ENCODE peak calls at places on chromosome 10, in eight cellular contexts. D is HepG2, J is HCT116, H is SK-N-SH, A is endothelial cell of umbilical vein, L is K562, X is H1, O is GM12878. N is an unnamed sample.

GRCh38 chr10:83983578-83984255 is 155.6 kb upstream of the GHITM start:
- DNase-seq in L (peak), X (no peak), O (no peak), A (peak), D (peak), H (no peak), J (peak), N (peak)

GRCh38 chr10:25017247-25017590 is 807 bp downstream of the THNSL1 start:
- DNase-seq in O (peak), H (peak), A (no peak), L (no peak), J (no peak), X (no peak), D (no peak), N (peak)

GRCh38 chr10:102154466-102155116 is 2.4 kb downstream of the NOLC1 start:
- DNase-seq in X (no peak), A (no peak), O (no peak), L (no peak), D (no peak), J (no peak), H (no peak), N (no peak)

GRCh38 chr10:69681436-69681835 is 51.4 kb downstream of the FAM241B start:
- DNase-seq in J (no peak), D (no peak), H (no peak), X (no peak), A (no peak), L (no peak), O (no peak), N (no peak)

GRCh38 chr10:96642973-96643372 is 56.2 kb upstream of the TM9SF3 start:
- DNase-seq in X (peak), L (peak), O (no peak), A (no peak), J (peak), H (peak), D (peak), N (peak)

GRCh38 chr10:18140149-18140956 is at the start of gene CACNB2:
- DNase-seq in O (no peak), H (peak), D (peak), L (no peak), J (no peak), X (peak), A (no peak), N (peak)

GRCh38 chr10:62414359-62414758 is 40.2 kb downstream of the ZNF365 start:
- DNase-seq in D (no peak), A (no peak), J (no peak), L (no peak), H (no peak), O (no peak), X (no peak), N (peak)

GRCh38 chr10:110863956-110864355 is 7.8 kb upstream of the PDCD4 start:
- DNase-seq in D (no peak), A (no peak), O (no peak), J (no peak), L (no peak), H (no peak), X (no peak), N (no peak)

GRCh38 chr10:63544418-63544817 is 23.2 kb downstream of the REEP3 start:
- DNase-seq in H (no peak), L (no peak), A (no peak), J (no peak), D (no peak), O (no peak), X (no peak), N (no peak)

GRCh38 chr10:100826983-100827818 is 81.8 kb downstream of the PAX2 start:
- DNase-seq in O (no peak), D (no peak), J (peak), X (peak), L (no peak), A (no peak), H (peak), N (peak)

GRCh38 chr10:1217661-1218060 is 161.5 kb downstream of the WDR37 start:
- DNase-seq in D (no peak), H (no peak), A (no peak), J (no peak), X (no peak), O (no peak), L (no peak), N (no peak)

GRCh38 chr10:72272689-72273409 is 875 bp upstream of the DDIT4 start:
- DNase-seq in H (peak), D (peak), O (no peak), X (peak), A (peak), L (peak), J (peak), N (peak)

GRCh38 chr10:113337142-113337541 is 215.7 kb upstream of the HABP2 start:
- DNase-seq in X (no peak), L (no peak), J (no peak), A (no peak), D (no peak), O (no peak), H (no peak), N (no peak)

GRCh38 chr10:5566606-5567005 is 41.8 kb downstream of the CALML3 start:
- DNase-seq in A (no peak), O (no peak), H (no peak), D (no peak), L (peak), J (no peak), X (no peak), N (no peak)

GRCh38 chr10:110641256-110641655 is 2.9 kb upstream of the RBM20 start:
- DNase-seq in X (no peak), A (no peak), J (peak), H (peak), L (peak), D (peak), O (no peak), N (peak)

GRCh38 chr10:130470973-130471372 is 334.8 kb downstream of the GLRX3 start:
- DNase-seq in J (no peak), O (no peak), X (no peak), A (no peak), H (no peak), D (no peak), L (no peak), N (no peak)

GRCh38 chr10:103295391-103296044 is 18.6 kb downstream of the INA start:
- DNase-seq in O (no peak), H (no peak), A (no peak), X (no peak), J (no peak), L (no peak), D (no peak), N (no peak)

GRCh38 chr10:19952103-19952502 is 135.9 kb downstream of the PLXDC2 start:
- DNase-seq in O (no peak), D (no peak), H (no peak), X (no peak), J (no peak), A (no peak), L (no peak), N (no peak)

GRCh38 chr10:12042409-12042796 is 206 bp downstream of the UPF2 start:
- DNase-seq in J (no peak), X (no peak), O (no peak), D (no peak), A (no peak), H (no peak), L (peak), N (peak)

GRCh38 chr10:24872049-24872789 is 80.2 kb downstream of the PRTFDC1 start:
- DNase-seq in D (no peak), A (no peak), J (no peak), O (no peak), L (no peak), H (peak), X (no peak), N (no peak)

GRCh38 chr10:32961892-32962369 is 3.9 kb upstream of the ITGB1 start:
- DNase-seq in A (peak), O (no peak), X (no peak), J (peak), L (no peak), H (no peak), D (peak), N (peak)

GRCh38 chr10:32962541-32962940 is 4.5 kb upstream of the ITGB1 start:
- DNase-seq in D (no peak), J (no peak), X (no peak), O (no peak), H (no peak), L (no peak), A (no peak), N (no peak)

GRCh38 chr10:32960022-32960421 is 2.0 kb upstream of the ITGB1 start:
- DNase-seq in X (no peak), A (peak), L (no peak), O (no peak), D (no peak), J (no peak), H (no peak), N (no peak)

GRCh38 chr10:32963102-32963501 is 5.1 kb upstream of the ITGB1 start:
- DNase-seq in A (peak), H (no peak), L (no peak), X (no peak), O (no peak), D (no peak), J (no peak), N (no peak)

GRCh38 chr10:32961343-32961891 is 3.4 kb upstream of the ITGB1 start:
- DNase-seq in J (no peak), H (no peak), A (no peak), O (no peak), X (no peak), D (no peak), L (no peak), N (no peak)
- H2AFZ ChIP-seq in J (no peak), H (no peak), A (no peak), O (no peak), X (no peak), D (no peak), L (peak), N (no peak)

GRCh38 chr10:79927111-79927828 is 21.6 kb downstream of the SFTPD start:
- DNase-seq in J (no peak), X (no peak), O (no peak), D (peak), A (no peak), L (peak), H (peak), N (no peak)
- TF ChIP-seq POLR2AphosphoS5 in J (no peak), X (no peak), O (no peak), D (no peak), A (no peak), L (no peak), H (no peak), N (no peak)

GRCh38 chr10:34437897-34438296 is 377.2 kb downstream of the PARD3 start:
- DNase-seq in J (no peak), X (no peak), A (no peak), L (no peak), O (no peak), H (no peak), D (no peak), N (no peak)
- H2AFZ ChIP-seq in J (no peak), X (no peak), A (no peak), L (no peak), O (no peak), H (no peak), D (no peak), N (no peak)

GRCh38 chr10:128852449-128852848 is 614.6 kb upstream of the MGMT start:
- DNase-seq in X (peak), J (no peak), O (no peak), D (no peak), A (no peak), L (no peak), H (no peak), N (no peak)

GRCh38 chr10:128852902-128853301 is 614.1 kb upstream of the MGMT start:
- DNase-seq in D (no peak), H (no peak), A (no peak), X (peak), L (no peak), O (no peak), J (no peak), N (no peak)

GRCh38 chr10:128855656-128856428 is 611.2 kb upstream of the MGMT start:
- DNase-seq in H (no peak), D (no peak), A (no peak), X (peak), O (no peak), L (no peak), J (no peak), N (no peak)

GRCh38 chr10:128853537-128853936 is 613.5 kb upstream of the MGMT start:
- DNase-seq in J (no peak), O (no peak), L (no peak), A (no peak), D (no peak), H (no peak), X (peak), N (no peak)

DNA sequence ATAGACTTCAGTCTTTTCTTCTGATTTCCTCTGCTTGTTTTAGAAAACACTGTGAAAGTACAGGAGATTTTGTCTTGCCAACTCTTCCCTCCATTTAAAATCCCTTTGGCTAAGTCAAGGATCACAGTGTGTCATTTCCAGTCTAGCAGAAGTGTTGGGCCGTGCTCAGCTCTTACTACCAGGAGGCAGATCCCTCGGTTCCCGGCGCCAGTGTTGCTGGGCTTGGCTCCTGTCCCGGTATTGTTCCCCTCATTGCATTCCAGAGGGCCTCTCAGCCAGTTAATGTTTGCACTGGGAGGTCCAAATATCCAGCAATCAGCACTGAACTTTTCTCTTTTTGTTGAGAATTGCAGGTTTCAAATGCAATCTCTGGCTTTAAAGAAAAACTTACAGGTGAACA is 612.1 kb upstream of the MGMT start:
- DNase-seq in J (no peak), D (peak), X (peak), A (peak), L (no peak), H (no peak), O (no peak), N (peak)
- TF ChIP-seq POLR2AphosphoS5 in J (no peak), D (no peak), X (no peak), A (no peak), L (no peak), H (no peak), O (no peak), N (no peak)

DNA sequence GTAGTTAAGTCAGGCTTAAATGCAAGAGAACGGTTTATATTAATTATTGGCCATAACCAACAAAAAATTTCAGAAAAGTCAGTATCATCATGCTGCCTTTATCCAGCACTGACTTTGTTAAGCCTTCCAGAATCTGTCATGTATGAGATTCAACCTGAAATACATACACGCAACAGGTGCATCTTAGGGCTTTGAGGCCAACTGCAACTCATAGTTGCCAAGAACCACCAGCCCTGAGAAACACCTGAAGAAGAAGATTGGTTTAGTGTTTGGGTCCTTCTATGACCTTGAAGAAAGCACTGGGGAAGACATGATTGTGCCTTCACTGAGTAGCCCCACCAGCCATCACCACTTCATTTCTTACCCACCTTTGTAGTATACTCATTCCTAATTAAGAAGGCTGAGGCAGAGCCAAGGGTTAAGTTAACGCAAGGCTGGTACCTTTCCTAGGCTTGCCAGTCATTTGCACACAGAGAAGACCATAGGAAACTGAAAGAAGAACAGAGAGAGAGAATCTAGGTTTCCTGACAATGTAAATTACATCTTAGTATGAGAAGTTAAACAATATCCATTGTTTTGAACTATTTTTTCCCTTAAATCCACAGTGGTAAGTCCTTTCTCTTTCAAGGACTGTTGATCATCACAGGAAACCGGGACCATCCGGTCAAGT is 200.1 kb upstream of the PRKCQ start:
- DNase-seq in H (no peak), J (no peak), X (no peak), D (no peak), L (no peak), O (no peak), A (no peak), N (no peak)
- H2AFZ ChIP-seq in H (peak), J (no peak), X (no peak), D (no peak), L (no peak), O (no peak), A (no peak), N (peak)

GRCh38 chr10:43012578-43012977 is 64.3 kb upstream of the RET start:
- DNase-seq in X (peak), D (no peak), J (no peak), O (no peak), L (no peak), H (no peak), A (no peak), N (peak)

DNA sequence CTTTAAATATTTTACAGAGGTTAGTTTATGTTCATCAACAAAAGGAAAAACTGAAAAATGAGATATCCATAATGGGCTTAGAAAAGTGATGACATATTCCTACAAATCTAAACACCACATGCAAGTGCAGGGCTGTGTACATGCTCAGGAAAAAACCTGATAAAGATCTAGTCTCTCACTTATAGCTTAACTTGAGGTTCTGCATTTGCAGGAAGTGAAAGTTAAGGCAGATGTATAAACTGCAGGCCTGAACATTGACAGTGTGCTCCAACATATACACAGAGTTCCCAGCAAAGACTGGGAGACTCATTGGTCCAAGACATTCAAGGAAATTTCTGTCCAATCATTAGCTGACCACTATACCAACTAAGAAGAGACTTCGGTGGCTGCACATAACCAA is 63.8 kb upstream of the RET start:
- DNase-seq in A (no peak), H (no peak), X (no peak), O (no peak), J (no peak), L (no peak), D (no peak), N (no peak)
- TF ChIP-seq POLR2AphosphoS5 in A (no peak), H (no peak), X (no peak), O (no peak), J (no peak), L (no peak), D (no peak), N (no peak)

N was measured in GM23338.